ENCODE peak calls at places on chromosomes 2 and 18, in seven cellular contexts. One of them, this sample, is unnamed.
A peak's percentile ranks its signal among the peaks of the same experiment; 100 is the strongest.

GRCh38 chr2:19576411-19576810 is 218.0 kb upstream of the OSR1 start:
- DNase-seq in BJ: no peak
- DNase-seq in sigmoid colon: no peak
- DNase-seq in endodermal cell: no peak
- DNase-seq in A549: peak; percentile 80
- DNase-seq in WERI-Rb-1: no peak
- DNase-seq in iPS DF 6.9: no peak
- DNase-seq in this sample: no peak

GRCh38 chr18:77061946-77062517 is 70.6 kb downstream of the MBP start:
- DNase-seq in BJ: no peak
- DNase-seq in sigmoid colon: no peak
- DNase-seq in endodermal cell: peak; percentile 74
- DNase-seq in A549: no peak
- DNase-seq in WERI-Rb-1: peak; percentile 49
- DNase-seq in iPS DF 6.9: no peak
- DNase-seq in this sample: peak; percentile 76

GRCh38 chr2:55810621-55811020 is 113.0 kb downstream of the EFEMP1 start:
- DNase-seq in BJ: no peak
- DNase-seq in sigmoid colon: no peak
- DNase-seq in endodermal cell: no peak
- DNase-seq in A549: no peak
- DNase-seq in WERI-Rb-1: no peak
- DNase-seq in iPS DF 6.9: no peak
- DNase-seq in this sample: no peak

GRCh38 chr2:180572346-180572745 is 408.1 kb upstream of the UBE2E3 start:
- DNase-seq in BJ: no peak
- DNase-seq in sigmoid colon: no peak
- DNase-seq in endodermal cell: no peak
- DNase-seq in A549: no peak
- DNase-seq in WERI-Rb-1: no peak
- DNase-seq in iPS DF 6.9: no peak
- DNase-seq in this sample: no peak

GRCh38 chr2:26636935-26637334 is 4.2 kb downstream of the CIB4 start:
- DNase-seq in BJ: no peak
- DNase-seq in sigmoid colon: peak; percentile 24
- DNase-seq in endodermal cell: peak; percentile 61
- DNase-seq in A549: no peak
- DNase-seq in WERI-Rb-1: no peak
- DNase-seq in iPS DF 6.9: no peak
- DNase-seq in this sample: no peak

GRCh38 chr2:151410485-151410833 is 757 bp downstream of the RIF1 start:
- DNase-seq in BJ: no peak
- DNase-seq in sigmoid colon: no peak
- DNase-seq in endodermal cell: peak; percentile 77
- DNase-seq in A549: peak; percentile 48
- DNase-seq in WERI-Rb-1: peak; percentile 44
- DNase-seq in iPS DF 6.9: no peak
- DNase-seq in this sample: peak; percentile 62

GRCh38 chr2:168189835-168190426 is 57.5 kb downstream of the STK39 start:
- DNase-seq in BJ: no peak
- DNase-seq in sigmoid colon: no peak
- DNase-seq in endodermal cell: no peak
- DNase-seq in A549: peak; percentile 23
- DNase-seq in WERI-Rb-1: no peak
- DNase-seq in iPS DF 6.9: no peak
- DNase-seq in this sample: no peak

GRCh38 chr2:127122351-127123027 is 15.5 kb upstream of the BIN1 start:
- DNase-seq in BJ: no peak
- DNase-seq in sigmoid colon: no peak
- DNase-seq in endodermal cell: no peak
- DNase-seq in A549: no peak
- DNase-seq in WERI-Rb-1: peak; percentile 80
- DNase-seq in iPS DF 6.9: no peak
- DNase-seq in this sample: no peak

GRCh38 chr18:26771524-26771923 is 94.0 kb downstream of the AQP4 start:
- DNase-seq in BJ: no peak
- DNase-seq in sigmoid colon: no peak
- DNase-seq in endodermal cell: peak; percentile 61
- DNase-seq in A549: peak; percentile 17
- DNase-seq in WERI-Rb-1: peak; percentile 21
- DNase-seq in iPS DF 6.9: no peak
- DNase-seq in this sample: peak; percentile 39

DNA sequence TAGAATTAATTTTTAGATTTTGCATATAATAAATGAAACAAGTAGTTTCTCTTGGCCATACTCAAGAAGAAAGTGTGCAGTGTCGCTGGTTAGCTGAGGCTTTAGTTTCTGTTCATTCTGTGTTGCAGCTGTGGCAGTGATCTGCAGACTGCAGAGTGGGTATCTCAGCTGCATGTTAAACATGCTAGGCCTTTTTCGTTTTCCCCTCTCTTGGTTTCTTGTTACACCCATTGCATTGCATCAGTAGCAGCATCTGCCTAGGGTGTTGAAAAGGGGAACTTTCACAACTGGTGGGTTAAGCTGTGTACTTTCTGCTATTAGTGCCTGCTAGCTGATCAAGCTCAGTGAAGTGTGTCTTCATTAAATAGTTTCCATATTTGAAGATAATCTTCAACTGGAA is 51.3 kb downstream of the ACSL3 start:
- DNase-seq in BJ: no peak
- DNase-seq in sigmoid colon: no peak
- DNase-seq in endodermal cell: no peak
- DNase-seq in A549: no peak
- DNase-seq in WERI-Rb-1: no peak
- DNase-seq in iPS DF 6.9: no peak
- DNase-seq in this sample: no peak
- H3K4me3 ChIP-seq in BJ: no peak overlapping the region
- H3K4me3 ChIP-seq in sigmoid colon: no peak overlapping the region
- H3K4me3 ChIP-seq in endodermal cell: no peak overlapping the region
- H3K4me3 ChIP-seq in A549: no peak overlapping the region
- H3K4me3 ChIP-seq in WERI-Rb-1: no peak overlapping the region
- H3K4me3 ChIP-seq in iPS DF 6.9: no peak overlapping the region
- H3K4me3 ChIP-seq in this sample: no peak overlapping the region

DNA sequence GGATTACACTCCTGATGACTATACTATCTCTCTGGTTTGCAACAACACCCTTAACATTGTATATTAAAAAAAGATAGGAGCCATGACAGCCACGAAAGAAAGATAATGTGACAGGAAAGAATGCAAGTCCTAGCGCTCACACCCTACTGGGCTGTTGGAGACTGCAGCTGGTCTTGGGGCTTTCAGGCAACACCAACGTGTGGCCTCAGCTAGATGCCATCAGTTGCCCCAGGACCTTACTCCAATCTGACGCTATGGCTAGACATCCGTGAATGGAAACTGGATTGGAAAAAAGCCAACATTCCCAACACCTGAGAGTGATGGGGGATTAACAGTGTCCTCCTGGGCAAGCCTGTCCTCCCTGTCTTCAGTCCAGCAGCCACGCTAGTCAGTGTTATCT is 357.4 kb upstream of the GULP1 start:
- DNase-seq in BJ: no peak
- DNase-seq in sigmoid colon: no peak
- DNase-seq in endodermal cell: no peak
- DNase-seq in A549: no peak
- DNase-seq in WERI-Rb-1: no peak
- DNase-seq in iPS DF 6.9: no peak
- DNase-seq in this sample: no peak
- H3K4me3 ChIP-seq in BJ: no peak overlapping the region
- H3K4me3 ChIP-seq in sigmoid colon: no peak overlapping the region
- H3K4me3 ChIP-seq in endodermal cell: no peak overlapping the region
- H3K4me3 ChIP-seq in A549: no peak overlapping the region
- H3K4me3 ChIP-seq in WERI-Rb-1: no peak overlapping the region
- H3K4me3 ChIP-seq in iPS DF 6.9: no peak overlapping the region
- H3K4me3 ChIP-seq in this sample: no peak overlapping the region

DNA sequence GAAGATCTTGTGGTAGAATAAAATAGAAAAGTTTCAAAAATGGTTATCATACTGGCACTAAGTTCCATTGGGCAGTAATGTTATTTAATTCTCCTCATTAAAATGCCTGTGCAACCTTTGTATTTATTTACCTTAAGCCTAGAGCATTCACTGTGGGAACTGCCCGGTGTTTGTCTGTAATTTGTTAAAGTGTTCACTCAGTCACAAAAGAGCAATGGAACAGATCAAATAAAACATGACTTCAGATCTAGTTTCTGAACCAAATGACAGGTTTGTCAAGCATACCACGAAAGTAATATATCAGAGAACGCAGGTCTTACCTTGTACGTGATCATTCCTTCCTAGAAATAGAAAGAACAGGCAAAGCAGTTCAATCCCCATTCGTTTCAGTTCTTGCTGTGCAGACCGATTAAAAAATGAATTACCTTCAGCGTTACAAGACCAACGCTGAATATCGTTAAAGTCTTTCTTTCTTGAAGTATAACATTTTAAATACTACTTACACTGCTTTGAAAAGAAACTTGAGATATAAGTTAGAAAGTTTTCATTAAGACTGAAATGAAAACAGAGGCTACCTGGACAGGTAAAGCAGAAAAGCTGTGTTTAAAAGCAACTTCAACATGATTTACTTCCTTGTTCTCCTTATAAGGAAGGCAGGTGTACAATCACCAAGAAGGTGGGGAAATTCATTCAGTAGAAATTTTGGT is at the start of gene ITGB6:
- DNase-seq in BJ: no peak
- DNase-seq in sigmoid colon: no peak
- DNase-seq in endodermal cell: no peak
- DNase-seq in A549: no peak
- DNase-seq in WERI-Rb-1: no peak
- DNase-seq in iPS DF 6.9: no peak
- DNase-seq in this sample: no peak
- H3K4me3 ChIP-seq in BJ: no peak within 1 kb of the TSS
- H3K4me3 ChIP-seq in sigmoid colon: no peak within 1 kb of the TSS
- H3K4me3 ChIP-seq in endodermal cell: no peak within 1 kb of the TSS
- H3K4me3 ChIP-seq in A549: no peak within 1 kb of the TSS
- H3K4me3 ChIP-seq in WERI-Rb-1: no peak within 1 kb of the TSS
- H3K4me3 ChIP-seq in iPS DF 6.9: no peak within 1 kb of the TSS
- H3K4me3 ChIP-seq in this sample: no peak within 1 kb of the TSS

GRCh38 chr2:207395535-207396251 is 134.1 kb upstream of the CREB1 start:
- DNase-seq in BJ: no peak
- DNase-seq in sigmoid colon: no peak
- DNase-seq in endodermal cell: no peak
- DNase-seq in A549: peak; percentile 13
- DNase-seq in WERI-Rb-1: no peak
- DNase-seq in iPS DF 6.9: no peak
- DNase-seq in this sample: no peak
- H3K4me3 ChIP-seq in BJ: no peak overlapping the region
- H3K4me3 ChIP-seq in sigmoid colon: no peak overlapping the region
- H3K4me3 ChIP-seq in endodermal cell: no peak overlapping the region
- H3K4me3 ChIP-seq in A549: peak overlapping the region; percentile 7
- H3K4me3 ChIP-seq in WERI-Rb-1: no peak overlapping the region
- H3K4me3 ChIP-seq in iPS DF 6.9: no peak overlapping the region
- H3K4me3 ChIP-seq in this sample: no peak overlapping the region

GRCh38 chr2:159561242-159561641 is 55.1 kb downstream of the BAZ2B start:
- DNase-seq in BJ: no peak
- DNase-seq in sigmoid colon: no peak
- DNase-seq in endodermal cell: no peak
- DNase-seq in A549: no peak
- DNase-seq in WERI-Rb-1: no peak
- DNase-seq in iPS DF 6.9: no peak
- DNase-seq in this sample: no peak

GRCh38 chr2:159559034-159559433 is 57.3 kb downstream of the BAZ2B start:
- DNase-seq in BJ: no peak
- DNase-seq in sigmoid colon: no peak
- DNase-seq in endodermal cell: no peak
- DNase-seq in A549: no peak
- DNase-seq in WERI-Rb-1: no peak
- DNase-seq in iPS DF 6.9: no peak
- DNase-seq in this sample: no peak

GRCh38 chr2:159555651-159556392 is 60.5 kb downstream of the BAZ2B start:
- DNase-seq in BJ: no peak
- DNase-seq in sigmoid colon: no peak
- DNase-seq in endodermal cell: no peak
- DNase-seq in A549: no peak
- DNase-seq in WERI-Rb-1: no peak
- DNase-seq in iPS DF 6.9: no peak
- DNase-seq in this sample: no peak

GRCh38 chr2:159558479-159558878 is 57.9 kb downstream of the BAZ2B start:
- DNase-seq in BJ: no peak
- DNase-seq in sigmoid colon: no peak
- DNase-seq in endodermal cell: no peak
- DNase-seq in A549: no peak
- DNase-seq in WERI-Rb-1: no peak
- DNase-seq in iPS DF 6.9: no peak
- DNase-seq in this sample: no peak

GRCh38 chr2:159557437-159558034 is 58.8 kb downstream of the BAZ2B start:
- DNase-seq in BJ: no peak
- DNase-seq in sigmoid colon: no peak
- DNase-seq in endodermal cell: peak; percentile 55
- DNase-seq in A549: peak; percentile 39
- DNase-seq in WERI-Rb-1: peak; percentile 22
- DNase-seq in iPS DF 6.9: peak; percentile 16
- DNase-seq in this sample: peak; percentile 6
- H3K4me3 ChIP-seq in BJ: no peak overlapping the region
- H3K4me3 ChIP-seq in sigmoid colon: no peak overlapping the region
- H3K4me3 ChIP-seq in endodermal cell: no peak overlapping the region
- H3K4me3 ChIP-seq in A549: no peak overlapping the region
- H3K4me3 ChIP-seq in WERI-Rb-1: no peak overlapping the region
- H3K4me3 ChIP-seq in iPS DF 6.9: no peak overlapping the region
- H3K4me3 ChIP-seq in this sample: no peak overlapping the region